ENCODE peak calls at places on chromosomes 7 and 10, in four cellular contexts. Y is K562, H is GM12878, Z is HL-60. G is an unnamed sample.

GRCh38 chr10:113895018-113895417 is 40.6 kb downstream of the NHLRC2 start:
- DNase-seq in Y (no peak), H (no peak), Z (no peak), G (no peak)

GRCh38 chr10:62691331-62691730 is 113.2 kb upstream of the ADO start:
- DNase-seq in Y (no peak), H (no peak), Z (no peak), G (no peak)

GRCh38 chr10:80459047-80459865 is 5.1 kb downstream of the TSPAN14 start:
- DNase-seq in Y (peak; percentile 84), H (peak; percentile 73), Z (peak; percentile 90), G (peak; percentile 58)

GRCh38 chr10:79052311-79053080 is 16.3 kb upstream of the ZMIZ1 start:
- DNase-seq in Y (peak; percentile 67), H (no peak), Z (no peak), G (no peak)

GRCh38 chr10:3239066-3239919 is 66.7 kb upstream of the PITRM1 start:
- DNase-seq in Y (peak; percentile 62), H (no peak), Z (peak; percentile 13), G (peak; percentile 68)

GRCh38 chr10:62584216-62584615 is 210.0 kb downstream of the ZNF365 start:
- DNase-seq in Y (no peak), H (no peak), Z (no peak), G (no peak)

GRCh38 chr7:26200113-26200443 is 468 bp downstream of the HNRNPA2B1 start:
- DNase-seq in Y (peak; percentile 47), H (no peak), Z (peak; percentile 57), G (no peak)

GRCh38 chr7:148940702-148941597 is 56.9 kb upstream of the EZH2 start:
- DNase-seq in Y (peak; percentile 83), H (peak; percentile 49), Z (peak; percentile 83), G (peak; percentile 45)

GRCh38 chr10:86708068-86708782 is 39.9 kb downstream of the LDB3 start:
- DNase-seq in Y (no peak), H (no peak), Z (no peak), G (no peak)

GRCh38 chr7:91019686-91020385 is 244.4 kb upstream of the FZD1 start:
- DNase-seq in Y (no peak), H (no peak), Z (no peak), G (no peak)

GRCh38 chr7:90945104-90945752 is 319.0 kb upstream of the FZD1 start:
- DNase-seq in Y (no peak), H (no peak), Z (no peak), G (no peak)

GRCh38 chr7:95686109-95686508 is 86.2 kb upstream of the DYNC1I1 start:
- DNase-seq in Y (no peak), H (no peak), Z (peak; percentile 19), G (no peak)

GRCh38 chr10:89785095-89785494 is 83.7 kb downstream of the KIF20B start:
- DNase-seq in Y (peak; percentile 11), H (no peak), Z (no peak), G (no peak)

GRCh38 chr7:28069788-28070187 is 110.8 kb downstream of the JAZF1 start:
- DNase-seq in Y (no peak), H (no peak), Z (no peak), G (no peak)

GRCh38 chr7:153397459-153397858 is 637.9 kb downstream of the ACTR3B start:
- DNase-seq in Y (no peak), H (no peak), Z (no peak), G (no peak)

GRCh38 chr10:13922591-13922990 is 335.8 kb downstream of the PRPF18 start:
- DNase-seq in Y (no peak), H (no peak), Z (no peak), G (no peak)

GRCh38 chr7:449249-450019 is 70.2 kb downstream of the PDGFA start:
- DNase-seq in Y (no peak), H (no peak), Z (no peak), G (no peak)

GRCh38 chr7:132603241-132603789 is 27.0 kb upstream of the PLXNA4 start:
- DNase-seq in Y (no peak), H (no peak), Z (no peak), G (no peak)

GRCh38 chr7:49166441-49166840 is 242.1 kb downstream of the CDC14C start:
- DNase-seq in Y (no peak), H (no peak), Z (no peak), G (no peak)

GRCh38 chr10:63671317-63671937 is 150.2 kb downstream of the REEP3 start:
- DNase-seq in Y (no peak), H (no peak), Z (no peak), G (no peak)

GRCh38 chr7:83704564-83704963 is 55.6 kb upstream of the SEMA3E start:
- DNase-seq in Y (no peak), H (no peak), Z (no peak), G (no peak)

GRCh38 chr7:27661776-27662489 is 750 bp downstream of the HIBADH start:
- DNase-seq in Y (peak; percentile 29), H (no peak), Z (no peak), G (peak; percentile 5)

GRCh38 chr7:43905954-43906326 is 456 bp downstream of the URGCP start:
- DNase-seq in Y (no peak), H (no peak), Z (peak; percentile 33), G (peak; percentile 47)

GRCh38 chr10:20737107-20737506 is 160.0 kb downstream of the NEBL start:
- DNase-seq in Y (no peak), H (no peak), Z (no peak), G (no peak)

GRCh38 chr10:80588506-80589020 is 50.9 kb downstream of the SH2D4B start:
- DNase-seq in Y (no peak), H (no peak), Z (no peak), G (no peak)

GRCh38 chr7:23717788-23718187 is 7.8 kb downstream of the STK31 start:
- DNase-seq in Y (no peak), H (no peak), Z (no peak), G (no peak)

GRCh38 chr10:127945335-127945734 is 38.4 kb downstream of the PTPRE start:
- DNase-seq in Y (no peak), H (no peak), Z (peak; percentile 82), G (no peak)

GRCh38 chr10:102783541-102783930 is 39.8 kb downstream of the WBP1L start:
- DNase-seq in Y (no peak), H (no peak), Z (peak; percentile 32), G (no peak)

GRCh38 chr7:24903559-24903958 is 76.4 kb downstream of the OSBPL3 start:
- DNase-seq in Y (no peak), H (no peak), Z (no peak), G (no peak)

GRCh38 chr10:100654835-100655759 is 90.3 kb upstream of the PAX2 start:
- DNase-seq in Y (no peak), H (no peak), Z (no peak), G (no peak)

GRCh38 chr7:33459340-33459751 is 330.0 kb downstream of the BBS9 start:
- DNase-seq in Y (no peak), H (no peak), Z (no peak), G (no peak)

GRCh38 chr10:15426558-15426957 is 55.5 kb upstream of the FAM171A1 start:
- DNase-seq in Y (no peak), H (no peak), Z (no peak), G (no peak)

GRCh38 chr7:1708640-1709249 is 38.7 kb downstream of the ELFN1 start:
- DNase-seq in Y (no peak), H (no peak), Z (no peak), G (no peak)

GRCh38 chr7:100015232-100016208 is at the start of gene ZKSCAN1:
- DNase-seq in Y (peak; percentile 98), H (peak; percentile 56), Z (peak; percentile 87), G (peak; percentile 93)

GRCh38 chr10:68301790-68302502 is 29.9 kb upstream of the HNRNPH3 start:
- DNase-seq in Y (peak; percentile 49), H (peak; percentile 41), Z (peak; percentile 17), G (no peak)

DNA sequence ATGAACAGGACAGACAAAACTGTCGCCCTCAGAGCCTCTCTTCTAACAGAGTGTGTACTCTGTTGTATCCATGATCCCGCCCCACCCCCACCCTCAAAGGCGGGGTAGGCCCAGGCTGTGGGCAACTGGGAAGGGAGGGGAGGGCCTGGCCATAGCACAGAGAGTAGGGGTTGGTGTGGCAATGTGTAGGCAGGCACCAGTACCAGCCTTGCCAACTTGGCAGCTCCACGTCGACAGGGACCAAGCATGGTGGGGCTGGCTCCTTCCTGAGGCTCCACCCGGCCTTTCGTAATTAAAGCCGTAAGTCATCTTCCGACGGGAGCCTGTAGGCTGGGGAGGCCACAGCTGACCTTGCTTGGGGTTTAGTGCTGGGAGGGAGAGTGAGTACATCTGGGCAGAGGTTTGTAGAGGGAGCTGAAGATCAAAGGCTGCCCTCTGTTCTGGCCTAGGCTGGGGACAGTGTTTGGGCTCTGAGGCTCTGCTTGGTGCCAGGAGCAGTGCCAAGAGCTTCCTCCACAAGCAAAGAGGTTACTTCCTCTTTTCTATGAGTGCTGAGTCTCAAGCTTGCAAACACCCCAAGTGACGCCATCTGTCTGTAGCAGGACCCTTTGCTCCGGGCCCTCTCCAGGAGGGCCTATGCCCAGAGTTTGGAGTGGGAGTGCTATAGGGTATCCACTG is 121.6 kb downstream of the C10orf105 start:
- DNase-seq in Y (peak; percentile 50), H (no peak), Z (peak; percentile 85), G (peak; percentile 61)
- TF ChIP-seq SPI1 in Y (no peak), H (peak; percentile 36), Z (peak; percentile 35), G (peak; percentile 17)

GRCh38 chr7:107355616-107356015 is 114.2 kb upstream of the GPR22 start:
- DNase-seq in Y (no peak), H (no peak), Z (no peak), G (no peak)
- TF ChIP-seq SPI1 in Y (no peak), H (peak; percentile 14), Z (no peak), G (no peak)

GRCh38 chr10:108850138-108850854 is 1073.0 kb downstream of the XPNPEP1 start:
- DNase-seq in Y (no peak), H (peak; percentile 27), Z (no peak), G (no peak)
- TF ChIP-seq SPI1 in Y (no peak), H (peak; percentile 98), Z (peak; percentile 88), G (peak; percentile 98)

DNA sequence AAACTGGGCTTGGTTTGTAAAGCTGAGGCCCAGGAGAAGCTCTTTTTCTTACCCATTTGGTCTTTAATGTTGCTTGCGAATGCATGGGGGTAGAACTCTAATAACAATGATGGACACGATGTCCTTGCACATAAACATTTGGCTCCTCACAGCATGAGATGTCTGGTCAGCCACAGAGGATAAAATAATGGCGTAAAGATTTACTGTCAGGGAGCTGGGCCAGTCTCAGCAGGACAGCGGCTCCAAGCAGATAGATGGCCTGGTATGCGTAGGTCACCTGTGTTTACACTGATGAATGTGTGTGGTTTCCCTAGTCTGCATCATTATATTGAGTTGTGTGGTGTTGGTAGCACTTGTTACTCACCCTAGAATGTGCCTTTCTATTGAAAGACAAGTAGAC is 537.4 kb downstream of the CNTNAP2 start:
- DNase-seq in Y (no peak), H (no peak), Z (no peak), G (no peak)
- TF ChIP-seq SPI1 in Y (no peak), H (no peak), Z (no peak), G (no peak)

GRCh38 chr7:143484059-143484458 is 6.4 kb downstream of the TAS2R41 start:
- DNase-seq in Y (no peak), H (no peak), Z (no peak), G (no peak)
- TF ChIP-seq SPI1 in Y (no peak), H (no peak), Z (no peak), G (no peak)